ENCODE peak calls at places on chromosomes 7 and 10, in five cellular contexts. One of them, this sample, is unnamed.

GRCh38 chr7:116138202-116138801 is 72.0 kb upstream of the TES start:
- DNase-seq in BJ: peak
- DNase-seq in heart left ventricle: no peak
- DNase-seq in GM10248: peak
- DNase-seq in CD14-positive monocyte: no peak
- DNase-seq in this sample: no peak

GRCh38 chr10:125772864-125773180 is 2.8 kb downstream of the MMP21 start:
- DNase-seq in CD14-positive monocyte: no peak
- DNase-seq in GM10248: no peak
- DNase-seq in heart left ventricle: no peak
- DNase-seq in BJ: no peak
- DNase-seq in this sample: no peak

GRCh38 chr10:119344381-119344780 is 137.0 kb downstream of the GRK5 start:
- DNase-seq in BJ: no peak
- DNase-seq in GM10248: no peak
- DNase-seq in heart left ventricle: peak
- DNase-seq in CD14-positive monocyte: no peak
- DNase-seq in this sample: no peak

GRCh38 chr10:48604408-48605263 is at the start of gene ARHGAP22:
- DNase-seq in CD14-positive monocyte: peak
- DNase-seq in GM10248: peak
- DNase-seq in heart left ventricle: peak
- DNase-seq in BJ: no peak
- DNase-seq in this sample: peak

GRCh38 chr7:45239486-45239885 is 81.9 kb downstream of the RAMP3 start:
- DNase-seq in CD14-positive monocyte: no peak
- DNase-seq in GM10248: no peak
- DNase-seq in BJ: peak
- DNase-seq in heart left ventricle: no peak
- DNase-seq in this sample: no peak

GRCh38 chr10:11036424-11037011 is 18.8 kb downstream of the CELF2 start:
- DNase-seq in BJ: no peak
- DNase-seq in CD14-positive monocyte: no peak
- DNase-seq in GM10248: no peak
- DNase-seq in heart left ventricle: no peak
- DNase-seq in this sample: no peak

GRCh38 chr10:99647601-99648151 is 11.6 kb upstream of the ENTPD7 start:
- DNase-seq in BJ: no peak
- DNase-seq in CD14-positive monocyte: no peak
- DNase-seq in GM10248: no peak
- DNase-seq in heart left ventricle: no peak
- DNase-seq in this sample: no peak

GRCh38 chr7:7876419-7876818 is 92.2 kb upstream of the GLCCI1 start:
- DNase-seq in GM10248: no peak
- DNase-seq in CD14-positive monocyte: no peak
- DNase-seq in BJ: no peak
- DNase-seq in heart left ventricle: no peak
- DNase-seq in this sample: no peak

GRCh38 chr10:481636-482035 is 207.8 kb downstream of the DIP2C start:
- DNase-seq in BJ: no peak
- DNase-seq in CD14-positive monocyte: no peak
- DNase-seq in GM10248: no peak
- DNase-seq in heart left ventricle: no peak
- DNase-seq in this sample: no peak

GRCh38 chr7:1659696-1660095 is 10.4 kb upstream of the ELFN1 start:
- DNase-seq in heart left ventricle: no peak
- DNase-seq in BJ: peak
- DNase-seq in CD14-positive monocyte: no peak
- DNase-seq in GM10248: no peak
- DNase-seq in this sample: no peak

DNA sequence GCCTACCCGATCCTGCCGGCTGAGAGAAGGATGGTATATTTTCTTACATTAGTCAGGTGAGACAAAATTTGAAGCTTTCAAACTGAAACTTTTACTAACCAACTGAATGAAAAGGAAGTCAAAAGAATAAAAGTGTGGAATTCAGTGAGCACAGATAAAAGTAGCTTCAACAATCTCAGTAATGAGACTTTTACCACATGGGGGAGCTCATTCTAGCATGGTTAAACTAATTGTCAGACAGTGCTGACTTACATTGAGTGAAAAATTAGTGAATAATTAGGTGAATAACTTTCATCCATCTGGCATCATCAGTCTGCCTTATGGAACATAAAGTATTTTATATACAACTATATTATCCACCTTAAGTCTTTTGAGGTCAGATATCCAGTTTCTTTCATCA is 8.4 kb downstream of the FAM237B start:
- DNase-seq in GM10248: no peak
- DNase-seq in heart left ventricle: no peak
- DNase-seq in CD14-positive monocyte: no peak
- DNase-seq in BJ: no peak
- DNase-seq in this sample: no peak
- TF ChIP-seq CTCF in GM10248: peak
- TF ChIP-seq CTCF in heart left ventricle: peak
- TF ChIP-seq CTCF in CD14-positive monocyte: no peak
- TF ChIP-seq CTCF in BJ: peak
- TF ChIP-seq CTCF in this sample: no peak

DNA sequence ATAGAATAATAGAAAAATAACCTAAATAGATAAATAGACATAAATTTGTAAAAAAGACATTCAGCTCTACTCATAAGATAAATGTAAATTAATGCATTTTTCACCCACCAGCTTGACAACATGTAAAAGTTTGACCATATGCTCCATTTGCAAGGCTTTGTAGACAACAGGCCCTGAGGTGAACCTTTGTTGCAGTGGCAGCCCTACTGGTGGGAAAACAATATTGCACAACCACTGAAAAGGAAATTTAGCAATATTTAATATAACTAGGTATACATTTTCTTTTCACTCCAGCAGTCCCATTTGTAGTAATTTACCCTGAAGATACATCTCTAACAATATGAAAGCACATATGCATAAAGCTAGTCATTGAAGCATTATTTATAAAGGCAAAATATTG is 39.0 kb upstream of the ADRA2A start:
- DNase-seq in CD14-positive monocyte: no peak
- DNase-seq in BJ: no peak
- DNase-seq in GM10248: no peak
- DNase-seq in heart left ventricle: no peak
- DNase-seq in this sample: no peak
- TF ChIP-seq CTCF in CD14-positive monocyte: no peak
- TF ChIP-seq CTCF in BJ: peak
- TF ChIP-seq CTCF in GM10248: no peak
- TF ChIP-seq CTCF in heart left ventricle: no peak
- TF ChIP-seq CTCF in this sample: no peak

DNA sequence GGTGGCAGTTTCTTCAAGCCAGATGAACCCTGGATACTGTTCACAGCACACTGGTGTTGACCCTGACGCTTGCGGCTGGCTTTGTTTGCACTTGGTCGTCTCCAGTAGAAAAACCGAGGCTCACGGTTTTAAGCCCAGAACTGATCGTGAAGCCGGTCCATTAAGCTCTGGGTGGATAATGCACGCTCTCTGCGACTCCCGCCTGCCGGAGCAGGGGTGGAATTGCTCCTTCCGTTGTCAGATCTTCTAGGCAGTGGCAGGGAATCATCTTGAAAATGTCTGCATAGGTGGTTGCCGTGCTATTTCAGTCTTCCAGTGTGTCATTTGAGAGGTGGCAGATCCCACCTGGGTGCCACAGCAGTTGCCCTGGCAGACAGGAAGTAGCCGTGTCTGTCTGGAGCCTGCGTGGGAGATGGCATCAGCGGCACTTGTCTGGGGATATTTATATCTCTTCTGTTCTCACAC is 35.9 kb upstream of the AP5Z1 start:
- DNase-seq in heart left ventricle: no peak
- DNase-seq in GM10248: no peak
- DNase-seq in BJ: no peak
- DNase-seq in CD14-positive monocyte: no peak
- DNase-seq in this sample: no peak
- TF ChIP-seq CTCF in heart left ventricle: peak
- TF ChIP-seq CTCF in GM10248: no peak
- TF ChIP-seq CTCF in BJ: no peak
- TF ChIP-seq CTCF in CD14-positive monocyte: no peak
- TF ChIP-seq CTCF in this sample: peak

DNA sequence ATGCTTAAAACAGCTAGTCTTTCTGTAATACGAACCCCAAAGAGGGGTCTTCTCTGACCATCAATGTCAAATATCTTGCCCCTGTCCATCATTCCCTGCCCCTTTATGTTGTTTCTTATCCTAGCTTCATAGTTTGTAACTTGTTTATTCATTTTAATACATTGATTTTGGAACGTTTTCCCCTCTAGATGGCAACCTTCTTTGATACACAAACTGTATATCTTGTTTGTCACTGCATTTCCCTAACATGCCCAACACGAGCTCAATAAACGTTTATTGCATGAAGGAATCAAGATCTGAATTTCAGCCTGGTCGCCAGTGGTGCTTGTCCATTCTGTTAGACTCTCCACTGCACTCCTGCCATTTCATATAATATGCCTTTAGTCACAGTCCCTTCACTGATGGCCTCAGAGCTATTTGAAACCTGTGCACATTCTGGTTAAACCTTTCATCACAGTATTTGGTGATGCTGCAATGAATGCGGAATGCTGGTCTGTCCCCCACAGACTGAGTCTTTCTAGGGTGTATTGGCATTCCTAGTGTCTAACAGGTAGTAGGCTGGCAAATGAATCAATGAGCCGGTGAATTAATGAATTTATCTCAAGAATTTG is 55.0 kb upstream of the FRMD4A start:
- DNase-seq in CD14-positive monocyte: no peak
- DNase-seq in GM10248: no peak
- DNase-seq in heart left ventricle: no peak
- DNase-seq in BJ: no peak
- DNase-seq in this sample: no peak
- TF ChIP-seq CTCF in CD14-positive monocyte: no peak
- TF ChIP-seq CTCF in GM10248: no peak
- TF ChIP-seq CTCF in heart left ventricle: no peak
- TF ChIP-seq CTCF in BJ: no peak
- TF ChIP-seq CTCF in this sample: no peak

This sample was measured in thoracic aorta.